ENCODE peak calls at places on chromosomes 16 and 17, in four cellular contexts. H is KG1, P is WTC11, Y is heart left ventricle. O is an unnamed sample.

GRCh38 chr17:5769936-5770335 is 185.6 kb upstream of the NLRP1 start:
- DNase-seq in H (no peak), P (peak; percentile 24), Y (no peak), O (peak; percentile 34)

GRCh38 chr16:89116341-89117238 is 22.9 kb downstream of the ACSF3 start:
- DNase-seq in H (no peak), P (no peak), Y (peak; percentile 15), O (no peak)

GRCh38 chr16:73878616-73879015 is 418.0 kb upstream of the PSMD7 start:
- DNase-seq in H (peak; percentile 7), P (no peak), Y (no peak), O (no peak)

GRCh38 chr16:8673611-8674412 is 605 bp upstream of the ABAT start:
- DNase-seq in H (no peak), P (no peak), Y (no peak), O (no peak)

GRCh38 chr17:75065562-75066151 is 18.6 kb downstream of the KCTD2 start:
- DNase-seq in H (no peak), P (no peak), Y (no peak), O (no peak)

GRCh38 chr16:49701867-49702494 is 153.9 kb downstream of the ZNF423 start:
- DNase-seq in H (no peak), P (peak; percentile 77), Y (peak; percentile 79), O (peak; percentile 52)

GRCh38 chr16:86427327-86427935 is 82.9 kb upstream of the FOXF1 start:
- DNase-seq in H (no peak), P (no peak), Y (no peak), O (no peak)

GRCh38 chr17:35546489-35546888 is 9.0 kb upstream of the SLFN12L start:
- DNase-seq in H (no peak), P (no peak), Y (no peak), O (no peak)

GRCh38 chr17:2705263-2705662 is 6.3 kb downstream of the CLUH start:
- DNase-seq in H (no peak), P (no peak), Y (no peak), O (no peak)

GRCh38 chr16:49437344-49437743 is 63.7 kb downstream of the C16orf78 start:
- DNase-seq in H (no peak), P (no peak), Y (no peak), O (no peak)

GRCh38 chr16:88909431-88910210 is 43.2 kb upstream of the PABPN1L start:
- DNase-seq in H (no peak), P (no peak), Y (peak; percentile 60), O (no peak)

GRCh38 chr17:50209472-50210248 is 8.2 kb upstream of the COL1A1 start:
- DNase-seq in H (no peak), P (peak; percentile 67), Y (peak; percentile 93), O (peak; percentile 40)

GRCh38 chr17:2814499-2815341 is 18.5 kb downstream of the RAP1GAP2 start:
- DNase-seq in H (no peak), P (no peak), Y (no peak), O (no peak)

GRCh38 chr17:21058098-21058893 is 15.5 kb upstream of the USP22 start:
- DNase-seq in H (no peak), P (no peak), Y (no peak), O (no peak)

GRCh38 chr17:61806941-61807340 is 56.4 kb downstream of the BRIP1 start:
- DNase-seq in H (no peak), P (no peak), Y (no peak), O (no peak)

GRCh38 chr17:50100480-50100883 is 5.3 kb downstream of the PDK2 start:
- DNase-seq in H (no peak), P (no peak), Y (no peak), O (no peak)

GRCh38 chr17:38709864-38710602 is 5.0 kb downstream of the MLLT6 start:
- DNase-seq in H (no peak), P (no peak), Y (no peak), O (no peak)

GRCh38 chr16:81723098-81723723 is 55.9 kb upstream of the PLCG2 start:
- DNase-seq in H (peak; percentile 51), P (no peak), Y (no peak), O (peak; percentile 51)

GRCh38 chr17:27651411-27652345 is 20.7 kb downstream of the LGALS9 start:
- DNase-seq in H (peak; percentile 4), P (peak; percentile 77), Y (peak; percentile 58), O (peak; percentile 74)

GRCh38 chr16:49620158-49620867 is 235.6 kb downstream of the ZNF423 start:
- DNase-seq in H (no peak), P (no peak), Y (peak; percentile 92), O (no peak)